ENCODE peak calls at places on chromosomes 3 and 15, in ten cellular contexts. One of them, this sample, is unnamed.

GRCh38 chr3:70358978-70359580 is 46.6 kb upstream of the MDFIC2 start:
- DNase-seq in tibial nerve: no peak
- DNase-seq in fibroblast of lung: peak; percentile 20
- DNase-seq in adrenal gland: no peak
- DNase-seq in CD8-positive, alpha-beta T cell: no peak
- DNase-seq in psoas muscle: no peak
- DNase-seq in esophagus muscularis mucosa: no peak
- DNase-seq in RWPE1: peak; percentile 0
- DNase-seq in brain microvascular endothelial cell: peak; percentile 48
- DNase-seq in tibial artery: no peak
- DNase-seq in this sample: peak; percentile 11

GRCh38 chr3:74591946-74592345 is 22.5 kb downstream of the CNTN3 start:
- DNase-seq in adrenal gland: no peak
- DNase-seq in tibial nerve: no peak
- DNase-seq in psoas muscle: no peak
- DNase-seq in CD8-positive, alpha-beta T cell: no peak
- DNase-seq in RWPE1: no peak
- DNase-seq in esophagus muscularis mucosa: no peak
- DNase-seq in brain microvascular endothelial cell: no peak
- DNase-seq in fibroblast of lung: no peak
- DNase-seq in tibial artery: no peak
- DNase-seq in this sample: no peak

GRCh38 chr3:39180546-39181346 is 11.6 kb downstream of the XIRP1 start:
- DNase-seq in adrenal gland: peak; percentile 91
- DNase-seq in tibial nerve: peak; percentile 85
- DNase-seq in CD8-positive, alpha-beta T cell: peak; percentile 93
- DNase-seq in esophagus muscularis mucosa: peak; percentile 96
- DNase-seq in brain microvascular endothelial cell: peak; percentile 62
- DNase-seq in psoas muscle: peak; percentile 95
- DNase-seq in tibial artery: peak; percentile 96
- DNase-seq in RWPE1: peak; percentile 78
- DNase-seq in fibroblast of lung: peak; percentile 77
- DNase-seq in this sample: no peak

GRCh38 chr3:197478746-197479668 is 76.8 kb downstream of the BDH1 start:
- DNase-seq in tibial artery: no peak
- DNase-seq in CD8-positive, alpha-beta T cell: no peak
- DNase-seq in esophagus muscularis mucosa: no peak
- DNase-seq in adrenal gland: no peak
- DNase-seq in tibial nerve: no peak
- DNase-seq in brain microvascular endothelial cell: no peak
- DNase-seq in RWPE1: peak; percentile 70
- DNase-seq in fibroblast of lung: peak; percentile 72
- DNase-seq in psoas muscle: no peak
- DNase-seq in this sample: no peak

GRCh38 chr3:58190291-58190690 is 20.5 kb downstream of the DNASE1L3 start:
- DNase-seq in psoas muscle: no peak
- DNase-seq in tibial artery: no peak
- DNase-seq in esophagus muscularis mucosa: no peak
- DNase-seq in brain microvascular endothelial cell: no peak
- DNase-seq in adrenal gland: no peak
- DNase-seq in RWPE1: no peak
- DNase-seq in CD8-positive, alpha-beta T cell: no peak
- DNase-seq in tibial nerve: no peak
- DNase-seq in fibroblast of lung: no peak
- DNase-seq in this sample: no peak

GRCh38 chr3:36075491-36075890 is 304.8 kb upstream of the STAC start:
- DNase-seq in psoas muscle: no peak
- DNase-seq in tibial nerve: no peak
- DNase-seq in fibroblast of lung: peak; percentile 29
- DNase-seq in CD8-positive, alpha-beta T cell: no peak
- DNase-seq in tibial artery: no peak
- DNase-seq in brain microvascular endothelial cell: peak; percentile 1
- DNase-seq in adrenal gland: no peak
- DNase-seq in RWPE1: no peak
- DNase-seq in esophagus muscularis mucosa: no peak
- DNase-seq in this sample: no peak

GRCh38 chr3:187064210-187065115 is 74.8 kb downstream of the RPL39L start:
- DNase-seq in CD8-positive, alpha-beta T cell: no peak
- DNase-seq in tibial nerve: no peak
- DNase-seq in brain microvascular endothelial cell: no peak
- DNase-seq in esophagus muscularis mucosa: peak; percentile 45
- DNase-seq in tibial artery: no peak
- DNase-seq in adrenal gland: no peak
- DNase-seq in RWPE1: peak; percentile 32
- DNase-seq in psoas muscle: no peak
- DNase-seq in fibroblast of lung: no peak
- DNase-seq in this sample: no peak

GRCh38 chr15:80779658-80780415 is 667 bp downstream of the CEMIP start:
- DNase-seq in fibroblast of lung: peak; percentile 45
- DNase-seq in adrenal gland: no peak
- DNase-seq in CD8-positive, alpha-beta T cell: no peak
- DNase-seq in RWPE1: peak; percentile 70
- DNase-seq in brain microvascular endothelial cell: no peak
- DNase-seq in tibial artery: no peak
- DNase-seq in esophagus muscularis mucosa: no peak
- DNase-seq in tibial nerve: no peak
- DNase-seq in psoas muscle: peak; percentile 14
- DNase-seq in this sample: no peak

GRCh38 chr3:21392521-21392920 is 358.5 kb downstream of the ZNF385D start:
- DNase-seq in brain microvascular endothelial cell: no peak
- DNase-seq in tibial artery: no peak
- DNase-seq in esophagus muscularis mucosa: no peak
- DNase-seq in RWPE1: no peak
- DNase-seq in adrenal gland: no peak
- DNase-seq in fibroblast of lung: peak; percentile 64
- DNase-seq in CD8-positive, alpha-beta T cell: no peak
- DNase-seq in psoas muscle: no peak
- DNase-seq in tibial nerve: no peak
- DNase-seq in this sample: no peak

GRCh38 chr3:1251282-1252060 is 158.6 kb downstream of the CNTN6 start:
- DNase-seq in tibial nerve: no peak
- DNase-seq in esophagus muscularis mucosa: no peak
- DNase-seq in RWPE1: peak; percentile 0
- DNase-seq in fibroblast of lung: peak; percentile 49
- DNase-seq in psoas muscle: no peak
- DNase-seq in adrenal gland: peak; percentile 26
- DNase-seq in CD8-positive, alpha-beta T cell: no peak
- DNase-seq in tibial artery: no peak
- DNase-seq in brain microvascular endothelial cell: peak; percentile 5
- DNase-seq in this sample: no peak

GRCh38 chr15:52082197-52083036 is 30.2 kb downstream of the BCL2L10 start:
- DNase-seq in tibial nerve: no peak
- DNase-seq in psoas muscle: no peak
- DNase-seq in adrenal gland: no peak
- DNase-seq in fibroblast of lung: peak; percentile 84
- DNase-seq in CD8-positive, alpha-beta T cell: no peak
- DNase-seq in brain microvascular endothelial cell: no peak
- DNase-seq in RWPE1: no peak
- DNase-seq in tibial artery: no peak
- DNase-seq in esophagus muscularis mucosa: no peak
- DNase-seq in this sample: peak; percentile 29

GRCh38 chr15:63994073-63994600 is 52.1 kb downstream of the DAPK2 start:
- DNase-seq in psoas muscle: no peak
- DNase-seq in esophagus muscularis mucosa: no peak
- DNase-seq in tibial nerve: no peak
- DNase-seq in brain microvascular endothelial cell: no peak
- DNase-seq in RWPE1: no peak
- DNase-seq in tibial artery: no peak
- DNase-seq in adrenal gland: no peak
- DNase-seq in fibroblast of lung: no peak
- DNase-seq in CD8-positive, alpha-beta T cell: no peak
- DNase-seq in this sample: no peak

DNA sequence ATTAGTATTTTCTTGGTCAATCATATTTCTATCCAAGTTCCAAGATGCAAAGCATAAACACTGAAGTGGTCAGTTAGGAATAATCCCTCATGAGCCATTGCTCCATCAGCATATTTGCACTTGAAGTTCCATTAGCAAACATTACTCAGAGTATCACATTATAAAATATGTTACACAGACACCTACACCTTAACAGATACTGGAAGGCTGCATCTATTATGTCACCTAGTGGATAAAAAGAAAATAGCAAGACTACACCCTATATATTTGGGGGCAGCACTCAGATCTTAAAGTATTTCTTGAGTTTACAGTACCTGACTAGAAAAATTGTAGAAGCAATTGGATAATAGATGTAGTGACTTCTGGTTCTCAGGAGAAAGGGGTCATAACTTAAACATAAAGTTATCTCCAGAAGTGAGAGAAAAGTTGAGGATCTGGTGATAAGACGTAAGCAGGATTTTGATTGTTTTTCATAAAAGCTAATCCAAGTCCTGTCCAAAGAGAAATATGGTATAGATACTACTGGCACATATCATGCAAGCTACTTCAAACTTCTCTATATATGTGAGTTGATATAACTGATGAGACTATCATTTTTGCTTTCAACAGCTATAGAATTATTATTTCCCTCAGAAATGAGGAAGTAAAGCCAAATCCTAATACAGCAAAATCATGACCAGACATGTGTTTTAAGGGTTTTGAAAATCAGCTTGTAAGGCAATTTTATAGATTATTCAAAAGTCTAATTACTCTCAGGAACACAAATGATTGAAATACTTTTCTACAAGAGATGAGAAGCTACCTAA is 422.2 kb downstream of the GBE1 start:
- DNase-seq in RWPE1: peak; percentile 3
- DNase-seq in esophagus muscularis mucosa: no peak
- DNase-seq in psoas muscle: no peak
- DNase-seq in adrenal gland: no peak
- DNase-seq in CD8-positive, alpha-beta T cell: no peak
- DNase-seq in tibial nerve: no peak
- DNase-seq in tibial artery: no peak
- DNase-seq in brain microvascular endothelial cell: no peak
- DNase-seq in fibroblast of lung: peak; percentile 35
- DNase-seq in this sample: no peak
- TF ChIP-seq CTCF in RWPE1: peak; percentile 62
- TF ChIP-seq CTCF in esophagus muscularis mucosa: no peak
- TF ChIP-seq CTCF in psoas muscle: no peak
- TF ChIP-seq CTCF in adrenal gland: peak; percentile 11
- TF ChIP-seq CTCF in CD8-positive, alpha-beta T cell: no peak
- TF ChIP-seq CTCF in tibial nerve: peak; percentile 30
- TF ChIP-seq CTCF in tibial artery: no peak
- TF ChIP-seq CTCF in brain microvascular endothelial cell: peak; percentile 40
- TF ChIP-seq CTCF in fibroblast of lung: peak; percentile 43
- TF ChIP-seq CTCF in this sample: peak; percentile 54

GRCh38 chr15:90564109-90564508 is 34.4 kb downstream of the CRTC3 start:
- DNase-seq in fibroblast of lung: no peak
- DNase-seq in brain microvascular endothelial cell: no peak
- DNase-seq in psoas muscle: no peak
- DNase-seq in esophagus muscularis mucosa: no peak
- DNase-seq in tibial artery: no peak
- DNase-seq in RWPE1: no peak
- DNase-seq in tibial nerve: no peak
- DNase-seq in adrenal gland: no peak
- DNase-seq in CD8-positive, alpha-beta T cell: no peak
- DNase-seq in this sample: no peak

GRCh38 chr15:90560229-90560771 is 30.6 kb downstream of the CRTC3 start:
- DNase-seq in CD8-positive, alpha-beta T cell: no peak
- DNase-seq in esophagus muscularis mucosa: peak; percentile 92
- DNase-seq in adrenal gland: peak; percentile 50
- DNase-seq in RWPE1: peak; percentile 70
- DNase-seq in tibial artery: peak; percentile 82
- DNase-seq in psoas muscle: peak; percentile 35
- DNase-seq in brain microvascular endothelial cell: peak; percentile 89
- DNase-seq in tibial nerve: peak; percentile 32
- DNase-seq in fibroblast of lung: peak; percentile 96
- DNase-seq in this sample: peak; percentile 83

GRCh38 chr15:90561344-90562244 is 31.9 kb downstream of the CRTC3 start:
- DNase-seq in brain microvascular endothelial cell: no peak
- DNase-seq in tibial nerve: no peak
- DNase-seq in fibroblast of lung: no peak
- DNase-seq in RWPE1: no peak
- DNase-seq in esophagus muscularis mucosa: no peak
- DNase-seq in tibial artery: no peak
- DNase-seq in adrenal gland: no peak
- DNase-seq in CD8-positive, alpha-beta T cell: peak; percentile 47
- DNase-seq in psoas muscle: no peak
- DNase-seq in this sample: peak; percentile 49

GRCh38 chr15:90563460-90563859 is 33.7 kb downstream of the CRTC3 start:
- DNase-seq in CD8-positive, alpha-beta T cell: no peak
- DNase-seq in adrenal gland: no peak
- DNase-seq in esophagus muscularis mucosa: no peak
- DNase-seq in tibial artery: no peak
- DNase-seq in brain microvascular endothelial cell: no peak
- DNase-seq in tibial nerve: no peak
- DNase-seq in fibroblast of lung: no peak
- DNase-seq in psoas muscle: no peak
- DNase-seq in RWPE1: no peak
- DNase-seq in this sample: no peak

DNA sequence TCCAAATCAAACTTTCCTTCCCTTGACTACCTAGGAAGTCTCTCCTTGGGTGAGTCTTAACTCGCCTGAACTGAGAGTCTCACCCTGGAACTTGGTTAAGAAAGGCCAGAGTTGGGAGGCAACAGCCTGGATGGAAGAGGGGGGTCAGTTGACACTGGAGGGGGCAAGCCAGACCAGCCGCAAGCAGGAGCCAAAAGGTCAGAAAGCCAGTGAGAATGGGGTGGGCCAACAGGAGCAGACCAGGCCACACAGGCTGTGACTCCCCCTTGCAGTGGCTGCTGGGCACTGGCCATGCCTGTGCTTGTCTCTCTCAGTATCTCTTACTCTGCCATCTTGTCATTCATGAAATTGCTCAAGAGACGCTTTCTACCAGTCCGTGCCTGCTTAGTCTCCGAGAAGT is 32.9 kb downstream of the CRTC3 start:
- DNase-seq in tibial artery: no peak
- DNase-seq in tibial nerve: no peak
- DNase-seq in fibroblast of lung: no peak
- DNase-seq in esophagus muscularis mucosa: no peak
- DNase-seq in psoas muscle: no peak
- DNase-seq in RWPE1: no peak
- DNase-seq in CD8-positive, alpha-beta T cell: no peak
- DNase-seq in adrenal gland: no peak
- DNase-seq in brain microvascular endothelial cell: no peak
- DNase-seq in this sample: no peak
- H3K27ac ChIP-seq in tibial artery: peak overlapping the region; percentile 76
- H3K27ac ChIP-seq in tibial nerve: peak overlapping the region; percentile 49
- H3K27ac ChIP-seq in fibroblast of lung: no peak overlapping the region
- H3K27ac ChIP-seq in esophagus muscularis mucosa: peak overlapping the region; percentile 83
- H3K27ac ChIP-seq in psoas muscle: no peak overlapping the region
- H3K27ac ChIP-seq in RWPE1: peak overlapping the region; percentile 73
- H3K27ac ChIP-seq in CD8-positive, alpha-beta T cell: peak overlapping the region; percentile 20
- H3K27ac ChIP-seq in adrenal gland: peak overlapping the region; percentile 42
- H3K27ac ChIP-seq in brain microvascular endothelial cell: no peak overlapping the region
- H3K27ac ChIP-seq in this sample: no peak overlapping the region

GRCh38 chr15:39920510-39921273 is 626 bp upstream of the GPR176 start:
- DNase-seq in RWPE1: peak; percentile 77
- DNase-seq in tibial nerve: peak; percentile 54
- DNase-seq in fibroblast of lung: peak; percentile 81
- DNase-seq in psoas muscle: peak; percentile 83
- DNase-seq in adrenal gland: peak; percentile 76
- DNase-seq in esophagus muscularis mucosa: no peak
- DNase-seq in brain microvascular endothelial cell: peak; percentile 67
- DNase-seq in tibial artery: peak; percentile 89
- DNase-seq in CD8-positive, alpha-beta T cell: peak; percentile 76
- DNase-seq in this sample: no peak
- TF ChIP-seq CTCF in RWPE1: peak; percentile 35
- TF ChIP-seq CTCF in tibial nerve: no peak
- TF ChIP-seq CTCF in fibroblast of lung: no peak
- TF ChIP-seq CTCF in psoas muscle: no peak
- TF ChIP-seq CTCF in adrenal gland: no peak
- TF ChIP-seq CTCF in esophagus muscularis mucosa: no peak
- TF ChIP-seq CTCF in brain microvascular endothelial cell: no peak
- TF ChIP-seq CTCF in tibial artery: no peak
- TF ChIP-seq CTCF in CD8-positive, alpha-beta T cell: no peak
- TF ChIP-seq CTCF in this sample: no peak

GRCh38 chr15:25671132-25671531 is 192.0 kb downstream of the ATP10A start:
- DNase-seq in adrenal gland: no peak
- DNase-seq in fibroblast of lung: peak; percentile 41
- DNase-seq in esophagus muscularis mucosa: no peak
- DNase-seq in brain microvascular endothelial cell: no peak
- DNase-seq in tibial nerve: no peak
- DNase-seq in CD8-positive, alpha-beta T cell: no peak
- DNase-seq in psoas muscle: peak; percentile 42
- DNase-seq in RWPE1: no peak
- DNase-seq in tibial artery: peak; percentile 79
- DNase-seq in this sample: no peak
- H3K27ac ChIP-seq in adrenal gland: no peak overlapping the region
- H3K27ac ChIP-seq in fibroblast of lung: no peak overlapping the region
- H3K27ac ChIP-seq in esophagus muscularis mucosa: peak overlapping the region; percentile 91
- H3K27ac ChIP-seq in brain microvascular endothelial cell: no peak overlapping the region
- H3K27ac ChIP-seq in tibial nerve: no peak overlapping the region
- H3K27ac ChIP-seq in CD8-positive, alpha-beta T cell: no peak overlapping the region
- H3K27ac ChIP-seq in psoas muscle: peak overlapping the region; percentile 91
- H3K27ac ChIP-seq in RWPE1: no peak overlapping the region
- H3K27ac ChIP-seq in tibial artery: peak overlapping the region; percentile 55
- H3K27ac ChIP-seq in this sample: no peak overlapping the region

This sample was measured in AG04450.